ENCODE peak calls at places on chromosomes 5 and 9, in six cellular contexts. M, D, A, Z, P and E are unnamed samples.

GRCh38 chr5:178108966-178109365 is 4.4 kb upstream of the N4BP3 start:
- DNase-seq in M (no peak), D (no peak), A (no peak), Z (no peak), P (no peak), E (no peak)

GRCh38 chr9:106846847-106847246 is 16.1 kb upstream of the ZNF462 start:
- DNase-seq in M (no peak), D (no peak), A (no peak), Z (no peak), P (no peak), E (no peak)

GRCh38 chr9:93276973-93277372 is 93.0 kb downstream of the WNK2 start:
- DNase-seq in M (no peak), D (no peak), A (no peak), Z (peak; percentile 66), P (no peak), E (peak; percentile 30)

GRCh38 chr9:108184941-108185340 is 670.8 kb downstream of the ACTL7B start:
- DNase-seq in M (peak; percentile 73), D (no peak), A (peak; percentile 20), Z (no peak), P (no peak), E (no peak)

GRCh38 chr5:143416411-143416810 is 12.9 kb upstream of the NR3C1 start:
- DNase-seq in M (no peak), D (no peak), A (no peak), Z (no peak), P (no peak), E (no peak)

GRCh38 chr5:113172231-113172826 is 195.7 kb downstream of the DCP2 start:
- DNase-seq in M (no peak), D (no peak), A (no peak), Z (no peak), P (no peak), E (no peak)

GRCh38 chr9:124663046-124663961 is 107.8 kb downstream of the NR6A1 start:
- DNase-seq in M (no peak), D (no peak), A (no peak), Z (no peak), P (no peak), E (no peak)

GRCh38 chr5:13946111-13946510 is 1.6 kb upstream of the DNAH5 start:
- DNase-seq in M (no peak), D (no peak), A (peak; percentile 60), Z (no peak), P (no peak), E (no peak)

GRCh38 chr9:37471942-37472679 is 6.9 kb upstream of the ZBTB5 start:
- DNase-seq in M (peak; percentile 76), D (peak; percentile 89), A (no peak), Z (no peak), P (no peak), E (no peak)

GRCh38 chr9:70576121-70576520 is 161.7 kb upstream of the KLF9 start:
- DNase-seq in M (no peak), D (no peak), A (no peak), Z (no peak), P (no peak), E (no peak)

GRCh38 chr9:70573308-70573707 is 158.9 kb upstream of the KLF9 start:
- DNase-seq in M (no peak), D (no peak), A (no peak), Z (no peak), P (no peak), E (no peak)

GRCh38 chr9:70571247-70571646 is 156.8 kb upstream of the KLF9 start:
- DNase-seq in M (no peak), D (no peak), A (no peak), Z (no peak), P (no peak), E (no peak)

GRCh38 chr9:70577671-70578070 is 163.2 kb upstream of the KLF9 start:
- DNase-seq in M (no peak), D (no peak), A (no peak), Z (no peak), P (no peak), E (no peak)

GRCh38 chr9:70574222-70574837 is 159.9 kb upstream of the KLF9 start:
- DNase-seq in M (no peak), D (peak; percentile 85), A (no peak), Z (no peak), P (no peak), E (no peak)
- TF ChIP-seq CTCF in M (no peak), D (no peak), A (no peak), Z (no peak), P (no peak), E (no peak)

GRCh38 chr9:17532461-17532860 is 46.4 kb upstream of the SH3GL2 start:
- DNase-seq in M (no peak), D (no peak), A (no peak), Z (no peak), P (no peak), E (no peak)

GRCh38 chr9:17531642-17532254 is 47.1 kb upstream of the SH3GL2 start:
- DNase-seq in M (peak; percentile 73), D (no peak), A (peak; percentile 74), Z (peak; percentile 29), P (peak; percentile 18), E (peak; percentile 60)

DNA sequence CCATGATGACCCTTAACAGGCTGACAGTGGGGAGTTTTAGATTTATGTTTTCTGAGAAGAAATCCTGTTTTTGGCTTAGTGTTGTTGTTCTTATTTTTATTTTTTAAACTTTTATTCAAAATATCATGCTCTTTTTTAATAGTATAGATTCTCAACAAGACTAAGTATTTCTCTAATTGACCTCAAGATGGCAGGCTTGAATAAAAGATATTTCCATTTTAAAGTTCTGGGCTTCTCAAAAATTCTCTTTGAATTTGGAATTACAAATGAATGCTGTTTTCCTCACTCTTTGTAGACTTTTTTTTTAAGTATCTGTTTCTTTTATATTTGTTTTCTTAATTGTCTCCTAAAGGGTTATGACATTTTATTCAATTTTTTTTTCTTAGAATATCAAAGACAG is 50.0 kb upstream of the SH3GL2 start:
- DNase-seq in M (no peak), D (no peak), A (no peak), Z (peak; percentile 3), P (no peak), E (no peak)
- TF ChIP-seq CTCF in M (peak; percentile 62), D (no peak), A (peak; percentile 57), Z (peak; percentile 72), P (peak; percentile 9), E (peak; percentile 31)

GRCh38 chr5:168314735-168315411 is 23.4 kb downstream of the WWC1 start:
- DNase-seq in M (peak; percentile 91), D (peak; percentile 94), A (no peak), Z (no peak), P (no peak), E (no peak)
- TF ChIP-seq CTCF in M (no peak), D (no peak), A (no peak), Z (no peak), P (no peak), E (no peak)

GRCh38 chr5:179296150-179296821 is 49.0 kb downstream of the ADAMTS2 start:
- DNase-seq in M (no peak), D (no peak), A (no peak), Z (no peak), P (no peak), E (no peak)
- TF ChIP-seq CTCF in M (no peak), D (no peak), A (no peak), Z (no peak), P (no peak), E (no peak)

GRCh38 chr5:132866342-132867045 is at the start of the genes GDF9 and UQCRQ:
- DNase-seq in M (peak; percentile 98), D (peak; percentile 98), A (peak; percentile 98), Z (peak; percentile 100), P (peak; percentile 85), E (peak; percentile 95)
- TF ChIP-seq CTCF in M (peak; percentile 50), D (peak; percentile 53), A (peak; percentile 54), Z (peak; percentile 33), P (peak; percentile 7), E (no peak)